ENCODE peak calls at places on chromosomes 6 and 20, in nine cellular contexts. S is HTR-8/SVneo; K is aorta; T is fibroblast of lung; H is Ammon's horn; P is EH; U is HS-5; D is DMS79 treated with DMSO at 0.1 percent for 48 hours; B is activated naive CD4-positive, alpha-beta T cell treated with anti-CD3 and anti-CD28 coated beads for 36 hours. R is an unnamed sample.

GRCh38 chr20:42979720-42980119 is 210.0 kb downstream of the PTPRT start:
- DNase-seq in S (no peak), K (no peak), T (no peak), H (no peak), P (no peak), U (no peak), D (no peak), B (no peak), R (no peak)

GRCh38 chr6:148465654-148466053 is 123.0 kb downstream of the SASH1 start:
- DNase-seq in S (no peak), K (no peak), T (no peak), H (no peak), P (no peak), U (no peak), D (no peak), B (no peak), R (no peak)

GRCh38 chr6:160461641-160462040 is 113.5 kb downstream of the SLC22A3 start:
- DNase-seq in S (no peak), K (no peak), T (peak; percentile 12), H (no peak), P (peak; percentile 21), U (no peak), D (no peak), B (peak; percentile 23), R (no peak)

GRCh38 chr6:83708546-83708969 is 343 bp downstream of the SNAP91 start:
- DNase-seq in S (peak; percentile 4), K (no peak), T (peak; percentile 1), H (peak; percentile 18), P (no peak), U (no peak), D (no peak), B (no peak), R (no peak)

GRCh38 chr6:136288566-136289326 is 900 bp downstream of the BCLAF1 start:
- DNase-seq in S (peak; percentile 43), K (peak; percentile 92), T (peak; percentile 91), H (peak; percentile 91), P (peak; percentile 96), U (peak; percentile 84), D (peak; percentile 73), B (peak; percentile 85), R (peak; percentile 40)

GRCh38 chr6:45676376-45676775 is 298.6 kb upstream of the SUPT3H start:
- DNase-seq in S (no peak), K (no peak), T (no peak), H (no peak), P (no peak), U (no peak), D (no peak), B (peak; percentile 14), R (no peak)

GRCh38 chr6:112252571-112253504 is 1.5 kb downstream of the LAMA4 start:
- DNase-seq in S (no peak), K (no peak), T (peak; percentile 79), H (no peak), P (peak; percentile 56), U (no peak), D (no peak), B (no peak), R (peak; percentile 50)

GRCh38 chr6:29850011-29850553 is 22.5 kb downstream of the HLA-G start:
- DNase-seq in S (no peak), K (no peak), T (peak; percentile 8), H (no peak), P (peak; percentile 12), U (no peak), D (no peak), B (peak; percentile 56), R (no peak)

GRCh38 chr20:38864662-38865061 is 59.2 kb downstream of the PPP1R16B start:
- DNase-seq in S (no peak), K (no peak), T (no peak), H (no peak), P (no peak), U (no peak), D (no peak), B (no peak), R (no peak)

GRCh38 chr6:66183982-66184555 is 477.0 kb upstream of the EYS start:
- DNase-seq in S (no peak), K (no peak), T (peak; percentile 72), H (no peak), P (no peak), U (peak; percentile 80), D (no peak), B (no peak), R (no peak)

GRCh38 chr20:45506927-45507820 is 8.2 kb downstream of the SPINT3 start:
- DNase-seq in S (no peak), K (no peak), T (no peak), H (peak; percentile 2), P (no peak), U (no peak), D (no peak), B (no peak), R (no peak)

GRCh38 chr6:105445461-105445860 is 42.6 kb upstream of the PREP start:
- DNase-seq in S (no peak), K (no peak), T (no peak), H (no peak), P (no peak), U (no peak), D (no peak), B (no peak), R (no peak)

GRCh38 chr20:63850689-63851547 is 10.4 kb upstream of the ABHD16B start:
- DNase-seq in S (no peak), K (no peak), T (no peak), H (no peak), P (no peak), U (no peak), D (no peak), B (peak; percentile 74), R (no peak)

GRCh38 chr6:50654155-50654554 is 59.2 kb upstream of the TFAP2D start:
- DNase-seq in S (no peak), K (no peak), T (no peak), H (no peak), P (no peak), U (no peak), D (no peak), B (no peak), R (no peak)

GRCh38 chr6:155185544-155185943 is 78.3 kb upstream of the CLDN20 start:
- DNase-seq in S (peak; percentile 56), K (no peak), T (no peak), H (no peak), P (peak; percentile 63), U (no peak), D (no peak), B (no peak), R (no peak)

GRCh38 chr6:162379762-162380409 is 347.7 kb downstream of the PRKN start:
- DNase-seq in S (no peak), K (no peak), T (peak; percentile 66), H (no peak), P (no peak), U (peak; percentile 3), D (no peak), B (no peak), R (peak; percentile 21)

GRCh38 chr20:32448306-32449056 is 90.3 kb downstream of the ASXL1 start:
- DNase-seq in S (no peak), K (no peak), T (no peak), H (no peak), P (no peak), U (no peak), D (no peak), B (no peak), R (no peak)